ENCODE peak calls at places on chromosomes 11 and 22, in eight cellular contexts. One of them, this sample, is unnamed.

GRCh38 chr22:19407649-19408606 is 23.6 kb downstream of the HIRA start:
- DNase-seq in activated CD4-positive, alpha-beta memory T cell treated with anti-CD3 and anti-CD28 coated beads, Interleukin-2, amount 10 ng/mL, durations not matched to agents 7 days and 5 days: no peak
- DNase-seq in thoracic aorta: no peak
- DNase-seq in left cardiac atrium: peak
- DNase-seq in posterior cingulate gyrus: no peak
- DNase-seq in hepatocyte: peak
- DNase-seq in pulmonary artery endothelial cell: no peak
- DNase-seq in sciatic nerve: no peak
- DNase-seq in this sample: no peak

GRCh38 chr11:62602141-62603071 is 741 bp upstream of the MTA2 start:
- DNase-seq in activated CD4-positive, alpha-beta memory T cell treated with anti-CD3 and anti-CD28 coated beads, Interleukin-2, amount 10 ng/mL, durations not matched to agents 7 days and 5 days: no peak
- DNase-seq in thoracic aorta: no peak
- DNase-seq in left cardiac atrium: peak
- DNase-seq in posterior cingulate gyrus: peak
- DNase-seq in hepatocyte: peak
- DNase-seq in pulmonary artery endothelial cell: no peak
- DNase-seq in sciatic nerve: peak
- DNase-seq in this sample: no peak

GRCh38 chr11:84316866-84317560 is 1030.8 kb upstream of the CCDC90B start:
- DNase-seq in activated CD4-positive, alpha-beta memory T cell treated with anti-CD3 and anti-CD28 coated beads, Interleukin-2, amount 10 ng/mL, durations not matched to agents 7 days and 5 days: no peak
- DNase-seq in thoracic aorta: no peak
- DNase-seq in left cardiac atrium: no peak
- DNase-seq in posterior cingulate gyrus: peak
- DNase-seq in hepatocyte: peak
- DNase-seq in pulmonary artery endothelial cell: no peak
- DNase-seq in sciatic nerve: no peak
- DNase-seq in this sample: no peak

GRCh38 chr11:100793525-100793924 is 106.4 kb downstream of the ARHGAP42 start:
- DNase-seq in activated CD4-positive, alpha-beta memory T cell treated with anti-CD3 and anti-CD28 coated beads, Interleukin-2, amount 10 ng/mL, durations not matched to agents 7 days and 5 days: no peak
- DNase-seq in thoracic aorta: no peak
- DNase-seq in left cardiac atrium: no peak
- DNase-seq in posterior cingulate gyrus: no peak
- DNase-seq in hepatocyte: no peak
- DNase-seq in pulmonary artery endothelial cell: peak
- DNase-seq in sciatic nerve: no peak
- DNase-seq in this sample: no peak

GRCh38 chr11:14073821-14074529 is 111.5 kb downstream of the SPON1 start:
- DNase-seq in activated CD4-positive, alpha-beta memory T cell treated with anti-CD3 and anti-CD28 coated beads, Interleukin-2, amount 10 ng/mL, durations not matched to agents 7 days and 5 days: no peak
- DNase-seq in thoracic aorta: no peak
- DNase-seq in left cardiac atrium: peak
- DNase-seq in posterior cingulate gyrus: no peak
- DNase-seq in hepatocyte: no peak
- DNase-seq in pulmonary artery endothelial cell: no peak
- DNase-seq in sciatic nerve: no peak
- DNase-seq in this sample: no peak

GRCh38 chr11:69939551-69940245 is 120.5 kb upstream of the FGF3 start:
- DNase-seq in activated CD4-positive, alpha-beta memory T cell treated with anti-CD3 and anti-CD28 coated beads, Interleukin-2, amount 10 ng/mL, durations not matched to agents 7 days and 5 days: no peak
- DNase-seq in thoracic aorta: peak
- DNase-seq in left cardiac atrium: peak
- DNase-seq in posterior cingulate gyrus: no peak
- DNase-seq in hepatocyte: peak
- DNase-seq in pulmonary artery endothelial cell: no peak
- DNase-seq in sciatic nerve: no peak
- DNase-seq in this sample: no peak

GRCh38 chr11:44765026-44765595 is 38.3 kb downstream of the TSPAN18 start:
- DNase-seq in activated CD4-positive, alpha-beta memory T cell treated with anti-CD3 and anti-CD28 coated beads, Interleukin-2, amount 10 ng/mL, durations not matched to agents 7 days and 5 days: no peak
- DNase-seq in thoracic aorta: no peak
- DNase-seq in left cardiac atrium: no peak
- DNase-seq in posterior cingulate gyrus: no peak
- DNase-seq in hepatocyte: no peak
- DNase-seq in pulmonary artery endothelial cell: no peak
- DNase-seq in sciatic nerve: peak
- DNase-seq in this sample: no peak

GRCh38 chr22:39240841-39241631 is 3.7 kb downstream of the PDGFB start:
- DNase-seq in activated CD4-positive, alpha-beta memory T cell treated with anti-CD3 and anti-CD28 coated beads, Interleukin-2, amount 10 ng/mL, durations not matched to agents 7 days and 5 days: peak
- DNase-seq in thoracic aorta: no peak
- DNase-seq in left cardiac atrium: peak
- DNase-seq in posterior cingulate gyrus: no peak
- DNase-seq in hepatocyte: peak
- DNase-seq in pulmonary artery endothelial cell: no peak
- DNase-seq in sciatic nerve: no peak
- DNase-seq in this sample: peak

GRCh38 chr11:89235976-89236375 is 58.3 kb downstream of the TYR start:
- DNase-seq in activated CD4-positive, alpha-beta memory T cell treated with anti-CD3 and anti-CD28 coated beads, Interleukin-2, amount 10 ng/mL, durations not matched to agents 7 days and 5 days: no peak
- DNase-seq in thoracic aorta: no peak
- DNase-seq in left cardiac atrium: no peak
- DNase-seq in posterior cingulate gyrus: no peak
- DNase-seq in hepatocyte: no peak
- DNase-seq in pulmonary artery endothelial cell: no peak
- DNase-seq in sciatic nerve: no peak
- DNase-seq in this sample: no peak

GRCh38 chr11:15909937-15910598 is 446.3 kb downstream of the SOX6 start:
- DNase-seq in activated CD4-positive, alpha-beta memory T cell treated with anti-CD3 and anti-CD28 coated beads, Interleukin-2, amount 10 ng/mL, durations not matched to agents 7 days and 5 days: no peak
- DNase-seq in thoracic aorta: no peak
- DNase-seq in left cardiac atrium: no peak
- DNase-seq in posterior cingulate gyrus: no peak
- DNase-seq in hepatocyte: no peak
- DNase-seq in pulmonary artery endothelial cell: no peak
- DNase-seq in sciatic nerve: peak
- DNase-seq in this sample: no peak

GRCh38 chr11:60699282-60699681 is at the start of gene MS4A8:
- DNase-seq in activated CD4-positive, alpha-beta memory T cell treated with anti-CD3 and anti-CD28 coated beads, Interleukin-2, amount 10 ng/mL, durations not matched to agents 7 days and 5 days: no peak
- DNase-seq in thoracic aorta: no peak
- DNase-seq in left cardiac atrium: no peak
- DNase-seq in posterior cingulate gyrus: no peak
- DNase-seq in hepatocyte: no peak
- DNase-seq in pulmonary artery endothelial cell: no peak
- DNase-seq in sciatic nerve: no peak
- DNase-seq in this sample: no peak

GRCh38 chr11:31956310-31956709 is 134.6 kb upstream of the RCN1 start:
- DNase-seq in activated CD4-positive, alpha-beta memory T cell treated with anti-CD3 and anti-CD28 coated beads, Interleukin-2, amount 10 ng/mL, durations not matched to agents 7 days and 5 days: no peak
- DNase-seq in thoracic aorta: no peak
- DNase-seq in left cardiac atrium: no peak
- DNase-seq in posterior cingulate gyrus: no peak
- DNase-seq in hepatocyte: no peak
- DNase-seq in pulmonary artery endothelial cell: no peak
- DNase-seq in sciatic nerve: no peak
- DNase-seq in this sample: no peak

GRCh38 chr11:128472128-128473110 is 114.9 kb downstream of the ETS1 start:
- DNase-seq in activated CD4-positive, alpha-beta memory T cell treated with anti-CD3 and anti-CD28 coated beads, Interleukin-2, amount 10 ng/mL, durations not matched to agents 7 days and 5 days: no peak
- DNase-seq in thoracic aorta: no peak
- DNase-seq in left cardiac atrium: no peak
- DNase-seq in posterior cingulate gyrus: no peak
- DNase-seq in hepatocyte: no peak
- DNase-seq in pulmonary artery endothelial cell: no peak
- DNase-seq in sciatic nerve: no peak
- DNase-seq in this sample: no peak

GRCh38 chr22:20296598-20296997 is 23.3 kb downstream of the DGCR6L start:
- DNase-seq in activated CD4-positive, alpha-beta memory T cell treated with anti-CD3 and anti-CD28 coated beads, Interleukin-2, amount 10 ng/mL, durations not matched to agents 7 days and 5 days: no peak
- DNase-seq in thoracic aorta: no peak
- DNase-seq in left cardiac atrium: no peak
- DNase-seq in posterior cingulate gyrus: no peak
- DNase-seq in hepatocyte: no peak
- DNase-seq in pulmonary artery endothelial cell: no peak
- DNase-seq in sciatic nerve: no peak
- DNase-seq in this sample: no peak

GRCh38 chr11:26231252-26231661 is 100.7 kb upstream of the ANO3 start:
- DNase-seq in activated CD4-positive, alpha-beta memory T cell treated with anti-CD3 and anti-CD28 coated beads, Interleukin-2, amount 10 ng/mL, durations not matched to agents 7 days and 5 days: no peak
- DNase-seq in thoracic aorta: no peak
- DNase-seq in left cardiac atrium: no peak
- DNase-seq in posterior cingulate gyrus: no peak
- DNase-seq in hepatocyte: no peak
- DNase-seq in pulmonary artery endothelial cell: no peak
- DNase-seq in sciatic nerve: no peak
- DNase-seq in this sample: no peak

GRCh38 chr22:23896523-23897186 is 2.5 kb downstream of the MIF start:
- DNase-seq in activated CD4-positive, alpha-beta memory T cell treated with anti-CD3 and anti-CD28 coated beads, Interleukin-2, amount 10 ng/mL, durations not matched to agents 7 days and 5 days: no peak
- DNase-seq in thoracic aorta: no peak
- DNase-seq in left cardiac atrium: no peak
- DNase-seq in posterior cingulate gyrus: no peak
- DNase-seq in hepatocyte: no peak
- DNase-seq in pulmonary artery endothelial cell: no peak
- DNase-seq in sciatic nerve: no peak
- DNase-seq in this sample: no peak

GRCh38 chr11:12167098-12167999 is 57.0 kb downstream of the MICAL2 start:
- DNase-seq in activated CD4-positive, alpha-beta memory T cell treated with anti-CD3 and anti-CD28 coated beads, Interleukin-2, amount 10 ng/mL, durations not matched to agents 7 days and 5 days: peak
- DNase-seq in thoracic aorta: peak
- DNase-seq in left cardiac atrium: no peak
- DNase-seq in posterior cingulate gyrus: no peak
- DNase-seq in hepatocyte: peak
- DNase-seq in pulmonary artery endothelial cell: peak
- DNase-seq in sciatic nerve: no peak
- DNase-seq in this sample: no peak

GRCh38 chr11:126766425-126766824 is 234.1 kb downstream of the KIRREL3 start:
- DNase-seq in activated CD4-positive, alpha-beta memory T cell treated with anti-CD3 and anti-CD28 coated beads, Interleukin-2, amount 10 ng/mL, durations not matched to agents 7 days and 5 days: no peak
- DNase-seq in thoracic aorta: no peak
- DNase-seq in left cardiac atrium: no peak
- DNase-seq in posterior cingulate gyrus: no peak
- DNase-seq in hepatocyte: peak
- DNase-seq in pulmonary artery endothelial cell: no peak
- DNase-seq in sciatic nerve: no peak
- DNase-seq in this sample: no peak

GRCh38 chr11:116833816-116834534 is 3.4 kb downstream of the APOA1 start:
- DNase-seq in activated CD4-positive, alpha-beta memory T cell treated with anti-CD3 and anti-CD28 coated beads, Interleukin-2, amount 10 ng/mL, durations not matched to agents 7 days and 5 days: no peak
- DNase-seq in thoracic aorta: no peak
- DNase-seq in left cardiac atrium: no peak
- DNase-seq in posterior cingulate gyrus: no peak
- DNase-seq in hepatocyte: no peak
- DNase-seq in pulmonary artery endothelial cell: no peak
- DNase-seq in sciatic nerve: peak
- DNase-seq in this sample: no peak

GRCh38 chr11:106989056-106989455 is 29.2 kb downstream of the GUCY1A2 start:
- DNase-seq in activated CD4-positive, alpha-beta memory T cell treated with anti-CD3 and anti-CD28 coated beads, Interleukin-2, amount 10 ng/mL, durations not matched to agents 7 days and 5 days: no peak
- DNase-seq in thoracic aorta: no peak
- DNase-seq in left cardiac atrium: no peak
- DNase-seq in posterior cingulate gyrus: no peak
- DNase-seq in hepatocyte: no peak
- DNase-seq in pulmonary artery endothelial cell: no peak
- DNase-seq in sciatic nerve: no peak
- DNase-seq in this sample: no peak

GRCh38 chr11:47056261-47056915 is 119.8 kb downstream of the CSTPP1 start:
- DNase-seq in activated CD4-positive, alpha-beta memory T cell treated with anti-CD3 and anti-CD28 coated beads, Interleukin-2, amount 10 ng/mL, durations not matched to agents 7 days and 5 days: no peak
- DNase-seq in thoracic aorta: no peak
- DNase-seq in left cardiac atrium: no peak
- DNase-seq in posterior cingulate gyrus: no peak
- DNase-seq in hepatocyte: peak
- DNase-seq in pulmonary artery endothelial cell: peak
- DNase-seq in sciatic nerve: no peak
- DNase-seq in this sample: no peak

GRCh38 chr11:36492724-36493304 is 17.3 kb downstream of the TRAF6 start:
- DNase-seq in activated CD4-positive, alpha-beta memory T cell treated with anti-CD3 and anti-CD28 coated beads, Interleukin-2, amount 10 ng/mL, durations not matched to agents 7 days and 5 days: peak
- DNase-seq in thoracic aorta: no peak
- DNase-seq in left cardiac atrium: no peak
- DNase-seq in posterior cingulate gyrus: no peak
- DNase-seq in hepatocyte: peak
- DNase-seq in pulmonary artery endothelial cell: no peak
- DNase-seq in sciatic nerve: no peak
- DNase-seq in this sample: no peak

GRCh38 chr11:17596310-17596669 is 49.2 kb downstream of the OTOG start:
- DNase-seq in activated CD4-positive, alpha-beta memory T cell treated with anti-CD3 and anti-CD28 coated beads, Interleukin-2, amount 10 ng/mL, durations not matched to agents 7 days and 5 days: peak
- DNase-seq in thoracic aorta: no peak
- DNase-seq in left cardiac atrium: no peak
- DNase-seq in posterior cingulate gyrus: no peak
- DNase-seq in hepatocyte: no peak
- DNase-seq in pulmonary artery endothelial cell: no peak
- DNase-seq in sciatic nerve: no peak
- DNase-seq in this sample: no peak

This sample was measured in LNCaP clone FGC.